ENCODE peak calls at places on chromosomes 5 and 9, in five cellular contexts. G, F, V, C and M are unnamed samples.

GRCh38 chr5:159825551-159826051 is 90.7 kb upstream of the ADRA1B start:
- DNase-seq in F (peak; percentile 83), C (no peak), G (peak; percentile 46), V (peak; percentile 85), M (no peak)

GRCh38 chr5:159510282-159510681 is 180.0 kb upstream of the IL12B start:
- DNase-seq in V (peak; percentile 59), C (peak; percentile 93), F (no peak), G (peak; percentile 84), M (peak; percentile 95)

GRCh38 chr5:122063836-122064235 is 14.2 kb downstream of the LOX start:
- DNase-seq in C (no peak), F (no peak), G (peak; percentile 51), V (no peak), M (peak; percentile 57)

GRCh38 chr9:124708633-124709032 is 62.5 kb downstream of the NR6A1 start:
- DNase-seq in V (no peak), G (peak; percentile 89), C (peak; percentile 23), F (no peak), M (peak; percentile 6)

GRCh38 chr5:122228728-122229392 is 83.2 kb upstream of the SNCAIP start:
- DNase-seq in C (no peak), G (no peak), F (no peak), V (no peak), M (no peak)

GRCh38 chr5:145811834-145812625 is 23.1 kb downstream of the PRELID2 start:
- DNase-seq in C (peak; percentile 38), F (no peak), G (peak; percentile 38), V (no peak), M (peak; percentile 84)

GRCh38 chr5:97131139-97131710 is 11.2 kb downstream of the LIX1 start:
- DNase-seq in G (peak; percentile 88), V (no peak), C (no peak), F (no peak), M (peak; percentile 13)

GRCh38 chr5:122773615-122774014 is 1.3 kb upstream of the SNX2 start:
- DNase-seq in C (no peak), F (no peak), V (no peak), G (no peak), M (peak; percentile 26)

GRCh38 chr5:58999804-59000595 is 417.1 kb downstream of the RAB3C start:
- DNase-seq in V (no peak), G (peak; percentile 66), F (no peak), C (peak; percentile 29), M (no peak)

GRCh38 chr5:83608122-83608521 is 112.5 kb downstream of the HAPLN1 start:
- DNase-seq in V (no peak), F (peak; percentile 28), G (peak; percentile 63), C (peak; percentile 76), M (peak; percentile 78)

GRCh38 chr9:80691229-80691628 is 998.1 kb downstream of the TLE1 start:
- DNase-seq in C (no peak), V (no peak), F (no peak), G (no peak), M (no peak)

GRCh38 chr9:34498511-34498910 is 24.3 kb downstream of the ENHO start:
- DNase-seq in F (no peak), V (no peak), C (no peak), G (no peak), M (no peak)

GRCh38 chr9:137449931-137450537 is 8.9 kb upstream of the ENTPD8 start:
- DNase-seq in V (peak; percentile 42), G (no peak), C (no peak), F (no peak), M (no peak)

GRCh38 chr9:34929506-34930102 is 28.5 kb upstream of the PHF24 start:
- DNase-seq in G (peak; percentile 14), C (peak; percentile 64), F (peak; percentile 28), V (no peak), M (peak; percentile 46)

GRCh38 chr5:138233280-138233679 is 20.2 kb upstream of the CDC23 start:
- DNase-seq in C (no peak), V (no peak), F (no peak), G (no peak), M (no peak)

GRCh38 chr5:93257616-93258015 is 323.4 kb downstream of the NR2F1-AS1 start:
- DNase-seq in C (no peak), G (peak; percentile 52), V (no peak), F (no peak), M (no peak)

GRCh38 chr9:82406714-82407113 is 418.1 kb downstream of the SPATA31D1 start:
- DNase-seq in C (no peak), G (no peak), F (no peak), V (no peak), M (no peak)

GRCh38 chr5:125484272-125485002 is 738.0 kb upstream of the ZNF608 start:
- DNase-seq in G (peak; percentile 98), V (peak; percentile 38), F (peak; percentile 82), C (peak; percentile 9), M (peak; percentile 92)

GRCh38 chr9:98345011-98345410 is 89.6 kb upstream of the TBC1D2 start:
- DNase-seq in F (no peak), V (no peak), C (no peak), G (no peak), M (no peak)

GRCh38 chr5:132234684-132235062 is 7.0 kb upstream of the P4HA2 start:
- DNase-seq in C (no peak), G (no peak), V (no peak), F (no peak), M (no peak)

GRCh38 chr9:13395086-13395485 is 115.6 kb upstream of the MPDZ start:
- DNase-seq in C (no peak), F (no peak), V (no peak), G (peak; percentile 24), M (peak; percentile 16)

GRCh38 chr9:113798062-113799030 is 77.8 kb upstream of the ZNF618 start:
- DNase-seq in V (no peak), C (no peak), G (no peak), F (no peak), M (no peak)

GRCh38 chr5:154756203-154756870 is 1.2 kb downstream of the LARP1 start:
- DNase-seq in C (peak; percentile 54), F (peak; percentile 50), V (peak; percentile 74), G (no peak), M (peak; percentile 23)

GRCh38 chr5:154753792-154754191 is 1.4 kb upstream of the LARP1 start:
- DNase-seq in F (peak; percentile 71), G (peak; percentile 95), C (peak; percentile 21), V (no peak), M (peak; percentile 96)

GRCh38 chr5:154755361-154756202 is at the start of gene LARP1:
- DNase-seq in V (peak; percentile 63), F (peak; percentile 51), C (peak; percentile 70), G (no peak), M (peak; percentile 31)

GRCh38 chr5:154756871-154757646 is 1.9 kb downstream of the LARP1 start:
- DNase-seq in G (peak; percentile 57), C (peak; percentile 71), F (peak; percentile 48), V (peak; percentile 73), M (peak; percentile 46)

GRCh38 chr5:154754460-154755360 is 467 bp upstream of the LARP1 start:
- DNase-seq in F (peak; percentile 99), G (peak; percentile 98), V (peak; percentile 99), C (peak; percentile 100), M (peak; percentile 99)
- TF ChIP-seq CTCF in F (no peak), G (peak; percentile 16), V (peak; percentile 40), C (peak; percentile 58), M (peak; percentile 50)

GRCh38 chr5:123810911-123811310 is 298.9 kb downstream of the CSNK1G3 start:
- DNase-seq in F (no peak), V (no peak), C (peak; percentile 15), G (no peak), M (no peak)

GRCh38 chr5:123811771-123812170 is 299.8 kb downstream of the CSNK1G3 start:
- DNase-seq in V (no peak), G (no peak), C (no peak), F (no peak), M (no peak)

GRCh38 chr5:123814796-123815479 is 303.0 kb downstream of the CSNK1G3 start:
- DNase-seq in V (no peak), F (no peak), G (peak; percentile 66), C (no peak), M (peak; percentile 69)

GRCh38 chr5:123813251-123813650 is 301.3 kb downstream of the CSNK1G3 start:
- DNase-seq in F (no peak), C (no peak), V (no peak), G (peak; percentile 36), M (peak; percentile 50)

GRCh38 chr5:123813937-123814624 is 302.1 kb downstream of the CSNK1G3 start:
- DNase-seq in F (no peak), C (no peak), V (no peak), G (peak; percentile 73), M (peak; percentile 54)
- H3K4me3 ChIP-seq in F (no peak overlapping the region), C (no peak overlapping the region), V (no peak overlapping the region), G (no peak overlapping the region), M (no peak overlapping the region)

GRCh38 chr5:130077007-130077406 is 172.7 kb downstream of the CHSY3 start:
- DNase-seq in C (no peak), F (no peak), V (no peak), G (no peak), M (peak; percentile 30)
- TF ChIP-seq CTCF in C (peak; percentile 20), F (no peak), V (no peak), G (no peak), M (peak; percentile 54)

DNA sequence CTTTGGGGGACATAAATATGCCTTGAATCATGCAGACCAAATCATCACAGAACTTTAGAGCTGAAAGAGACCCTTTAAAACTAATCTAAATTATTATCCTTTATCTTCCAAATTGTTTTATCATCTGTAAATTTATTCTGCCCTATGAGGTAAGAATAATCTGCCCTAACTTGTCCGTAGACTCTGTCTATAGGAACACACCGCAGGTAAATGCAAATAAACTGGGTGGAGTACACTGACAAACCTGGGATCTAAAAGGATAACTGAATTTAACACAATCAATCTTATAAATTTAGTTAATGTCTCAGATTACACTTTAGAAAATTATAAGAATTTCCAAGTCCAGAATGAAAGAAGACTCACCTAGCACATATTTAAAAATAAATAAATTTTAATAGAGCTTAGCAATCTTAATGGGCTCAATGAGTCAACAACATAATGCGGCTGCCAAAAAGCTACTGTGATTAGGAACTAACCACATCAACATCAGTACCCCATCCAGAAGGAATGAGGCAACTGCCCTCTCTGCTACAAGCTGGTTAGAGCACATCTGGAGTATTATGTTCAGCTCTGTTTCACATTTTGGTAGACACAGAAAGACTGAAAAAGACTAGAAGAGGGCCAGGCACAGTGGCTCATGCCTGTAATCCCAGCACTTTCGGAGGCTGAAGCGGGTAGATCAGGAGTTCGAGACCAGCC is 5.6 kb downstream of the MEGF9 start:
- DNase-seq in C (no peak), F (no peak), G (peak; percentile 79), V (no peak), M (no peak)
- H3K4me3 ChIP-seq in C (no peak overlapping the region), F (no peak overlapping the region), G (no peak overlapping the region), V (no peak overlapping the region), M (no peak overlapping the region)